ENCODE peak calls at places on chromosomes 13 and 19, in seven cellular contexts. V, A, D, C, N, G and L are unnamed samples.

GRCh38 chr13:79435549-79435948 is 29.5 kb upstream of the RBM26 start:
- DNase-seq in N (no peak), D (no peak), V (no peak), A (no peak), G (no peak), C (peak), L (peak)

GRCh38 chr19:29851769-29852521 is 40.2 kb downstream of the CCNE1 start:
- DNase-seq in V (no peak), C (no peak), G (no peak), D (no peak), N (no peak), A (no peak), L (no peak)

GRCh38 chr13:111505175-111505777 is 184.8 kb downstream of the TEX29 start:
- DNase-seq in V (no peak), N (peak), A (peak), G (no peak), C (no peak), D (no peak), L (no peak)

GRCh38 chr19:51354103-51354741 is 12.0 kb downstream of the ETFB start:
- DNase-seq in N (no peak), D (no peak), A (peak), V (no peak), G (no peak), C (no peak), L (no peak)

GRCh38 chr19:33620611-33621010 is 1.1 kb upstream of the CHST8 start:
- DNase-seq in C (no peak), N (no peak), A (no peak), G (no peak), D (no peak), V (no peak), L (no peak)

GRCh38 chr19:16896098-16896912 is 7.5 kb downstream of the F2RL3 start:
- DNase-seq in N (no peak), A (peak), G (no peak), D (no peak), C (no peak), V (no peak), L (no peak)

GRCh38 chr19:294819-295686 is 3.9 kb upstream of the PLPP2 start:
- DNase-seq in G (no peak), V (peak), N (peak), D (peak), A (peak), C (peak), L (peak)

GRCh38 chr13:61453121-61453520 is 37.5 kb upstream of the PCDH20 start:
- DNase-seq in D (no peak), A (no peak), G (no peak), N (no peak), V (no peak), C (no peak), L (no peak)

GRCh38 chr13:85536706-85537105 is 262.5 kb downstream of the SLITRK6 start:
- DNase-seq in G (no peak), V (no peak), C (no peak), N (no peak), D (no peak), A (no peak), L (no peak)

GRCh38 chr19:50173144-50173543 is 10.1 kb upstream of the IZUMO2 start:
- DNase-seq in V (no peak), N (no peak), A (no peak), D (no peak), C (no peak), G (no peak), L (no peak)

GRCh38 chr13:97372929-97373328 is 61.0 kb upstream of the RAP2A start:
- DNase-seq in N (no peak), D (no peak), A (no peak), C (no peak), G (no peak), V (peak), L (no peak)

GRCh38 chr13:51339354-51339753 is at the start of gene SERPINE3:
- DNase-seq in A (no peak), C (no peak), D (no peak), V (no peak), N (no peak), G (no peak), L (no peak)

GRCh38 chr19:49017666-49018351 is 918 bp upstream of the LHB start:
- DNase-seq in D (peak), G (peak), V (no peak), N (no peak), C (peak), A (peak), L (peak)

GRCh38 chr13:102726430-102726829 is 31.6 kb upstream of the METTL21C start:
- DNase-seq in D (no peak), V (no peak), N (no peak), A (no peak), G (no peak), C (no peak), L (peak)

GRCh38 chr13:109271061-109271460 is 515.3 kb downstream of the IRS2 start:
- DNase-seq in N (no peak), V (no peak), G (no peak), C (no peak), A (no peak), D (no peak), L (no peak)

GRCh38 chr13:94658926-94659649 is 53.3 kb downstream of the SOX21 start:
- DNase-seq in N (no peak), V (no peak), C (no peak), D (no peak), A (peak), G (no peak), L (peak)

GRCh38 chr19:43362179-43362578 is 8.7 kb downstream of the CD177 start:
- DNase-seq in A (no peak), C (peak), N (no peak), V (no peak), G (no peak), D (no peak), L (peak)

GRCh38 chr19:42253245-42254082 is 1.5 kb downstream of the ERF start:
- DNase-seq in V (no peak), A (peak), D (peak), G (peak), N (no peak), C (no peak), L (peak)

GRCh38 chr13:113930711-113931637 is 42.9 kb downstream of the C13orf46 start:
- DNase-seq in V (no peak), C (no peak), D (no peak), N (peak), G (no peak), A (no peak), L (no peak)

GRCh38 chr13:26038931-26039475 is 12.8 kb downstream of the SHISA2 start:
- DNase-seq in A (no peak), C (no peak), V (no peak), G (no peak), D (no peak), N (no peak), L (no peak)

GRCh38 chr13:67844544-67844943 is 614.4 kb upstream of the PCDH9 start:
- DNase-seq in A (no peak), V (no peak), C (no peak), D (no peak), G (no peak), N (no peak), L (no peak)

GRCh38 chr13:46588019-46588418 is 35.0 kb downstream of the LRCH1 start:
- DNase-seq in N (no peak), G (no peak), A (no peak), D (no peak), V (no peak), C (no peak), L (no peak)

GRCh38 chr13:97242755-97243497 is 20.8 kb downstream of the MBNL2 start:
- DNase-seq in C (no peak), D (no peak), N (no peak), A (no peak), V (peak), G (peak), L (no peak)

GRCh38 chr19:47723573-47723923 is 10.3 kb downstream of the EHD2 start:
- DNase-seq in N (no peak), C (peak), G (peak), V (no peak), D (peak), A (no peak), L (peak)

GRCh38 chr19:21568816-21569496 is 63.6 kb downstream of the ZNF429 start:
- DNase-seq in C (peak), V (peak), G (peak), A (no peak), D (peak), N (peak), L (peak)

GRCh38 chr19:38135150-38135998 is 88.6 kb downstream of the DPF1 start:
- DNase-seq in V (no peak), D (no peak), G (no peak), A (no peak), C (peak), N (no peak), L (peak)

GRCh38 chr19:14318873-14319272 is 62.4 kb upstream of the ADGRE5 start:
- DNase-seq in D (no peak), V (no peak), N (no peak), G (no peak), A (peak), C (no peak), L (no peak)

DNA sequence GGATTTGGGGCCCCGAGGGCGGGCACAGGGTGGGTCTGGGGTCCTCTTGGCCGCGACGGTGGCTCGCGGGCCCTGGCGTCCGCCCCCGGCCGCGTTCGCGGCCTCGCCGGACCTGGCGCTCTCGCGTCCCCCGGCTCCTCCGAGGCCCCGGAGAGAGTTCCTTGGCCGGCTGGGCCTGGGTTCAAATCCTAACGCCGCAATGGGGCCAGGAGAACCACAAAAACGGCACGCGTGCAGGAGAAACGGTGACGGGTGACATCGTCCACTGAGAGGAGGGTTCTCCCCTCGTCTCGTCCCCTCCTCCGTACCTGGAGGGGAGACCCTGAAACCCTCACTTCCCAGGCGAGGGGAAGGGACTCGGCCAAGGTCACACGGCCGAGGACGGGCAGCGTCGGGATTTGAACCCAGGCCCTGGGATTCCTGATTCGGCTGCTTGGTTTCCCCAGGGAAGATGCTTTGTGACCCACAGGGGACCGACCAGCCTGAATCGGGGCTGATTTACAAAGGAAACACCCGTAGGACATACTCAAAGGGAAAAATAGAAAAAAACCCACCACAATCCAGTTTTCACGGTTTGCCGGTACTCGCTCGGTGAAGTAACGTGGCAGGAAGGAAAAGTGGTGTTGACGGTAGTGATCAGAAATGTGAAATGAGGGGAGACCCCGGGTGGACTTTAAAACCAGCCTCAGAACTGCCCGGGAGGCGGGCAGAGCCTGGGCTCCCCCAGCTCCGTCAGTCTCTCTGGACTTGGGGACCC is 692 bp downstream of the SAFB start:
- DNase-seq in A (peak), N (no peak), V (no peak), C (no peak), G (peak), D (no peak), L (no peak)
- H3K4me3 ChIP-seq in A (peak), N (peak), V (peak), C (peak), G (peak), D (peak), L (peak)

GRCh38 chr13:55517312-55517711 is 1623.4 kb upstream of the PRR20A start:
- DNase-seq in N (no peak), C (no peak), D (no peak), V (no peak), G (no peak), A (no peak), L (no peak)
- TF ChIP-seq CTCF in N (no peak), C (no peak), D (peak), V (no peak), G (no peak), A (no peak), L (peak)

GRCh38 chr19:3062165-3063105 is at the start of gene TLE5:
- DNase-seq in C (no peak), N (no peak), A (peak), G (peak), V (peak), D (peak), L (no peak)
- H3K4me3 ChIP-seq in C (peak), N (peak), A (peak), G (peak), V (peak), D (peak), L (peak)

GRCh38 chr13:45584816-45585215 is 30.7 kb downstream of the ERICH6B start:
- DNase-seq in D (no peak), G (no peak), V (no peak), C (no peak), A (peak), N (no peak), L (peak)
- TF ChIP-seq CTCF in D (no peak), G (no peak), V (no peak), C (no peak), A (peak), N (no peak), L (peak)